ENCODE peak calls at places on chromosomes 16 and 17, in five cellular contexts. B, F, X, Y and T are unnamed samples.

GRCh38 chr17:53659181-53659580 is 163.5 kb upstream of the KIF2B start:
- DNase-seq in B (no peak), F (no peak), X (no peak), Y (no peak), T (no peak)

GRCh38 chr17:13484020-13484419 is 117.7 kb downstream of the HS3ST3A1 start:
- DNase-seq in B (no peak), F (no peak), X (no peak), Y (no peak), T (no peak)

GRCh38 chr16:50861451-50861850 is 119.6 kb downstream of the CYLD start:
- DNase-seq in B (no peak), F (no peak), X (no peak), Y (no peak), T (no peak)

GRCh38 chr16:14510939-14511797 is 118.9 kb downstream of the PARN start:
- DNase-seq in B (no peak), F (no peak), X (no peak), Y (no peak), T (no peak)

GRCh38 chr17:13297198-13297597 is 279.4 kb upstream of the ELAC2 start:
- DNase-seq in B (peak; percentile 65), F (no peak), X (no peak), Y (no peak), T (no peak)

GRCh38 chr17:64180674-64181073 is 50.7 kb upstream of the ERN1 start:
- DNase-seq in B (no peak), F (no peak), X (no peak), Y (no peak), T (no peak)

GRCh38 chr17:44222112-44222869 is 2.8 kb upstream of the UBTF start:
- DNase-seq in B (peak; percentile 91), F (peak; percentile 84), X (no peak), Y (peak; percentile 60), T (no peak)

GRCh38 chr17:57622886-57623433 is 122.1 kb downstream of the CCDC182 start:
- DNase-seq in B (no peak), F (peak; percentile 55), X (no peak), Y (no peak), T (no peak)

GRCh38 chr17:71115669-71115972 is 946.3 kb downstream of the KCNJ2 start:
- DNase-seq in B (no peak), F (no peak), X (no peak), Y (no peak), T (no peak)

GRCh38 chr17:9104370-9105041 is 83.2 kb downstream of the NTN1 start:
- DNase-seq in B (no peak), F (no peak), X (no peak), Y (no peak), T (peak; percentile 58)

GRCh38 chr17:43950554-43950953 is 3.2 kb downstream of the PYY start:
- DNase-seq in B (no peak), F (no peak), X (no peak), Y (no peak), T (no peak)

GRCh38 chr16:89281829-89282228 is 64.3 kb downstream of the ZNF778 start:
- DNase-seq in B (no peak), F (no peak), X (no peak), Y (no peak), T (no peak)

GRCh38 chr16:89281189-89281577 is 63.7 kb downstream of the ZNF778 start:
- DNase-seq in B (no peak), F (no peak), X (no peak), Y (no peak), T (no peak)

GRCh38 chr16:89283449-89283848 is 65.9 kb downstream of the ZNF778 start:
- DNase-seq in B (no peak), F (no peak), X (no peak), Y (no peak), T (no peak)

GRCh38 chr16:89280546-89281188 is 63.2 kb downstream of the ZNF778 start:
- DNase-seq in B (no peak), F (no peak), X (no peak), Y (no peak), T (no peak)

GRCh38 chr16:89282523-89282922 is 65.0 kb downstream of the ZNF778 start:
- DNase-seq in B (no peak), F (no peak), X (no peak), Y (no peak), T (no peak)
- H3K36me3 ChIP-seq in B (peaks cover 25% of the 10 kb centered on the region), F (peaks cover 43% of the 10 kb centered on the region), X (peaks cover 47% of the 10 kb centered on the region), Y (peaks cover 27% of the 10 kb centered on the region), T (peaks cover 55% of the 10 kb centered on the region)

DNA sequence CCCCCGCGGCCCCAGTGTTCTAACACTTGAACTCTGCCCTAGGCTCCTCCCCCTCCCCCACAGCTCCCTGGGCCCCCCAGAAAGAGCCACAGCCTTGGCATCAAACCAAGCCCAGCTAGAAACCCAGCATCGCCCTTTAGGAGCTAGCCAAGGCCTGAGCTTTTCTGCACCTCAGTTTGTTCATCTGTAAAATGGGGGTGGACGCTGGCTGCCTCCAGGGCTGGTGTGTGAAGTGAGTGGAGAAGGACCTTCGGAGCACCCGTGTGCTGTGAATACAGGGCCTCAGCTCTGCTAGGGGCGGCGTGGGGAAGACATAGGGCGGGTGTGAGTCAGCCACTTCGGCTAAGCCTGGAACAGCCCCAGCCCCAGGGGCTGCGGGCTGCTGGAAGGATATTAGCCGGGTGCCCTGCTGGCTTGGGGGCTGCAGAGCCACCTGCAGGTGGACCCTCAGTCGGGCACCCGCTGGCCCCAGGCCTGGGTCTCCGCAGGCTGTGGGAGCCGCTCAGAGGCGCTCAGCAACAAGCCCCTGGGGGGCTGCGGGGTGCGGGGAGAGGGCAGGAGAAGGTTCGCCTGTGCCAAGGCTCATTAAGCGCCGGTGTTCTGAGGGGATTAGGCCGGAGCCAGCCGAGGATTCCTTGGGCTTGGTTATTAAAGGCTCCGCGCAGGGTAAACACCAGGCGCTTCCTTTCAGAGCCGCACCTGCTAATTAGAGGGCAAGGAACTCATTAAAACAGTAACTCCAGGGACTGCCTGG is 217.0 kb upstream of the CIBAR2 start:
- DNase-seq in B (peak; percentile 73), F (no peak), X (no peak), Y (no peak), T (no peak)
- H3K4me1 ChIP-seq in B (peaks cover 25% of the 10 kb centered on the region), F (peaks cover 33% of the 10 kb centered on the region), X (peaks cover 9% of the 10 kb centered on the region), Y (peaks cover 12% of the 10 kb centered on the region), T (peaks cover 7% of the 10 kb centered on the region)

GRCh38 chr16:31357324-31358156 is 2.6 kb downstream of the ITGAX start:
- DNase-seq in B (no peak), F (peak; percentile 31), X (no peak), Y (no peak), T (no peak)
- H3K4me3 ChIP-seq in B (no peak overlapping the region), F (no peak overlapping the region), X (no peak overlapping the region), Y (no peak overlapping the region), T (peak overlapping the region; percentile 29)

DNA sequence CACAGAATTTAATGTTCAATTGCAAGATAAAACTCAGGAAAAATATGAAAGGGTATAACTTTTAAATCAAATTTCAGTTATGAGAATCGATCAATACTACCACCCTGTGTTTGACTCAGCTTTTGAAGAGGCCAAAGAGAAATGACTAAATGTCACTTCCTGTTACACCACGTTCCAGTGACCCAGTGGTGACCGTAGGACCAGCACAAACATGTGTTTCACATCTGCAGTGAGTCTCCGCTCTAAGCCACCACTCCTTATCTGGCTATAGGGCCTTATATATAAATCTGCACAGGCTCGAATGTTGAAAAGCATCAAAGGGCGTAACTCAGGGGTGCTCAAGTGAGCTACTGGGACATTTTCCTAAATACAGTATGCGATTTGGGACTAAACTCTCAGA is 36.1 kb downstream of the CYB5D2 start:
- DNase-seq in B (no peak), F (no peak), X (no peak), Y (no peak), T (no peak)
- H3K36me3 ChIP-seq in B (peaks cover 19% of the 10 kb centered on the region), F (peaks cover 31% of the 10 kb centered on the region), X (peaks cover 51% of the 10 kb centered on the region), Y (peaks cover 24% of the 10 kb centered on the region), T (peaks cover 76% of the 10 kb centered on the region)

DNA sequence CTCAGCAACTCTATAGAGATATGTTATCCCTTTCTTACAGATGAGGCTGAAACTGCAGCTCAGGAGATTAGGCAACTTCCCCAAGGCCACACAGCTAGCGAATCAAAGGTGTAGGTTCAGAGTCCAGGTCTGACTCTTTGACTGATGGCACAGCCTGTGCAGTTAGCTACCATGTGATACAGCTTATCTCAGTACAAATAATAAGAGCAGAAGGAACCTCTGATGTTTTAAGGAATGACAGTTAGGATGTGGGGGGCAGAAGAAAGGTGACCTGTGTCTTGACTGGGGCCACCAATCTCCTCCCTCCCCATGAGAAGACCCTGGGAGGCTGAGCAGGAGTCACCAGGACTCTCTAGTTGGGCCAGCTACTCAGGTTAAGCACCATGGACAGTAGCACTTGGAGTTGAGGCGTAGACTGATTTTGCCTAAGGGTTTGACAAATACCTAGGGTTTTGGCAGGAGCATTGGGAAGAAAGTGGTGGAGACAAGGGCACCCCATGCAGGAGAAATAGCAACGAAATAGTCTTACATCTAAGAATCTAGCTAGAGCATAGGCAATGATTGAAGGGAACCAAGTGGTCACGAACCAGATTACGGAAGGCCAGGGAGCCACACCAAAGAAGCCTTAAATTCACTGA is 22.8 kb upstream of the ACSM2B start:
- DNase-seq in B (no peak), F (peak; percentile 24), X (no peak), Y (no peak), T (no peak)
- H3K4me1 ChIP-seq in B (no peaks in the 10 kb centered on the region), F (no peaks in the 10 kb centered on the region), X (no peaks in the 10 kb centered on the region), Y (no peaks in the 10 kb centered on the region), T (no peaks in the 10 kb centered on the region)